ENCODE peak calls at places on chromosome 15, in five cellular contexts. Q is GM04503; J is neuronal stem cell; V is RKO; H is stimulated activated naive CD4-positive, alpha-beta T cell. Y is an unnamed sample.

GRCh38 chr15:63094495-63094931 is 27.1 kb upstream of the LACTB start:
- DNase-seq in Q (no peak), J (no peak), V (no peak), H (no peak), Y (no peak)

GRCh38 chr15:101255615-101256350 is 3.9 kb upstream of the CHSY1 start:
- DNase-seq in Q (no peak), J (no peak), V (no peak), H (no peak), Y (no peak)

GRCh38 chr15:68042855-68043222 is 11.3 kb upstream of the PIAS1 start:
- DNase-seq in Q (no peak), J (no peak), V (no peak), H (no peak), Y (no peak)

GRCh38 chr15:58962662-58963565 is 24.5 kb upstream of the RNF111 start:
- DNase-seq in Q (no peak), J (no peak), V (no peak), H (no peak), Y (no peak)

GRCh38 chr15:42736178-42736792 is 643 bp downstream of the CDAN1 start:
- DNase-seq in Q (no peak), J (no peak), V (peak; percentile 15), H (no peak), Y (no peak)

GRCh38 chr15:33442449-33442848 is 131.7 kb downstream of the RYR3 start:
- DNase-seq in Q (no peak), J (no peak), V (no peak), H (no peak), Y (no peak)

GRCh38 chr15:47415539-47415971 is 301.8 kb upstream of the SEMA6D start:
- DNase-seq in Q (no peak), J (no peak), V (no peak), H (no peak), Y (no peak)

GRCh38 chr15:60964527-60964926 is 264.6 kb downstream of the RORA start:
- DNase-seq in Q (no peak), J (no peak), V (no peak), H (no peak), Y (no peak)

GRCh38 chr15:94653071-94653470 is 421.7 kb downstream of the MCTP2 start:
- DNase-seq in Q (no peak), J (no peak), V (no peak), H (no peak), Y (no peak)

GRCh38 chr15:88800026-88800425 is 3.2 kb upstream of the ACAN start:
- DNase-seq in Q (no peak), J (no peak), V (peak; percentile 70), H (no peak), Y (no peak)

GRCh38 chr15:97012986-97013385 is 682.5 kb downstream of the NR2F2 start:
- DNase-seq in Q (no peak), J (no peak), V (no peak), H (no peak), Y (no peak)

GRCh38 chr15:68051109-68051508 is 3.0 kb upstream of the PIAS1 start:
- DNase-seq in Q (no peak), J (no peak), V (no peak), H (no peak), Y (no peak)

GRCh38 chr15:73686781-73687256 is 2.6 kb downstream of the CD276 start:
- DNase-seq in Q (no peak), J (no peak), V (peak; percentile 90), H (no peak), Y (no peak)

GRCh38 chr15:76988874-76989780 is 5.8 kb upstream of the PSTPIP1 start:
- DNase-seq in Q (no peak), J (no peak), V (no peak), H (no peak), Y (no peak)

GRCh38 chr15:50939911-50940310 is 31.4 kb downstream of the AP4E1 start:
- DNase-seq in Q (no peak), J (no peak), V (no peak), H (no peak), Y (no peak)

GRCh38 chr15:70589221-70589620 is 174.1 kb downstream of the UACA start:
- DNase-seq in Q (peak; percentile 82), J (no peak), V (no peak), H (no peak), Y (no peak)

GRCh38 chr15:33852094-33852493 is 116.2 kb upstream of the CHRM5 start:
- DNase-seq in Q (no peak), J (no peak), V (no peak), H (no peak), Y (no peak)

GRCh38 chr15:63488432-63488910 is 15.9 kb upstream of the USP3 start:
- DNase-seq in Q (no peak), J (no peak), V (no peak), H (no peak), Y (no peak)

GRCh38 chr15:84570164-84570692 is 30.6 kb upstream of the ZSCAN2 start:
- DNase-seq in Q (no peak), J (peak; percentile 36), V (peak; percentile 42), H (peak; percentile 10), Y (peak; percentile 26)

GRCh38 chr15:70757627-70758026 is 5.7 kb downstream of the UACA start:
- DNase-seq in Q (no peak), J (no peak), V (no peak), H (no peak), Y (no peak)

GRCh38 chr15:92624401-92624991 is 31.1 kb downstream of the FAM174B start:
- DNase-seq in Q (peak; percentile 14), J (no peak), V (no peak), H (no peak), Y (no peak)

GRCh38 chr15:29106551-29107290 is 162.9 kb downstream of the NSMCE3 start:
- DNase-seq in Q (no peak), J (no peak), V (no peak), H (no peak), Y (no peak)

GRCh38 chr15:41396111-41396510 is 6.2 kb downstream of the NDUFAF1 start:
- DNase-seq in Q (no peak), J (no peak), V (no peak), H (no peak), Y (no peak)

GRCh38 chr15:56774356-56774755 is 41.0 kb upstream of the ZNF280D start:
- DNase-seq in Q (no peak), J (no peak), V (no peak), H (no peak), Y (no peak)

GRCh38 chr15:57196865-57197264 is 179.4 kb upstream of the CGNL1 start:
- DNase-seq in Q (no peak), J (no peak), V (no peak), H (no peak), Y (no peak)

GRCh38 chr15:44082558-44083151 is 112.4 kb downstream of the FRMD5 start:
- DNase-seq in Q (no peak), J (no peak), V (no peak), H (no peak), Y (no peak)

GRCh38 chr15:71707230-71708051 is 102.9 kb upstream of the NR2E3 start:
- DNase-seq in Q (peak; percentile 53), J (no peak), V (no peak), H (no peak), Y (no peak)

GRCh38 chr15:57732526-57733331 is 26.2 kb downstream of the POLR2M start:
- DNase-seq in Q (no peak), J (peak; percentile 55), V (peak; percentile 53), H (peak; percentile 5), Y (peak; percentile 19)

GRCh38 chr15:52100807-52101206 is 11.8 kb downstream of the BCL2L10 start:
- DNase-seq in Q (peak; percentile 65), J (no peak), V (peak; percentile 78), H (no peak), Y (no peak)

Y was measured in central memory CD4-positive, alpha-beta T cell.